ENCODE peak calls at places on chromosomes 7 and 10, in six cellular contexts. I, P, C, G, K and U are unnamed samples.

GRCh38 chr7:134787064-134787463 is 7.6 kb downstream of the CALD1 start:
- DNase-seq in I (no peak), P (no peak), C (no peak), G (no peak), K (no peak), U (no peak)

GRCh38 chr10:32004161-32004591 is 52.0 kb downstream of the KIF5B start:
- DNase-seq in I (peak), P (peak), C (peak), G (no peak), K (no peak), U (peak)

GRCh38 chr7:82699773-82700186 is 256.2 kb upstream of the CACNA2D1 start:
- DNase-seq in I (no peak), P (peak), C (no peak), G (no peak), K (no peak), U (no peak)

GRCh38 chr7:22726849-22727792 is at the start of gene IL6:
- DNase-seq in I (peak), P (peak), C (peak), G (peak), K (peak), U (peak)

GRCh38 chr7:37100735-37101331 is 347.8 kb downstream of the ELMO1 start:
- DNase-seq in I (no peak), P (no peak), C (no peak), G (no peak), K (no peak), U (no peak)

GRCh38 chr10:78255796-78256638 is 222.4 kb downstream of the RPS24 start:
- DNase-seq in I (peak), P (peak), C (peak), G (no peak), K (peak), U (peak)

GRCh38 chr10:126350216-126350992 is 37.9 kb downstream of the ADAM12 start:
- DNase-seq in I (no peak), P (no peak), C (no peak), G (no peak), K (no peak), U (peak)

GRCh38 chr10:71600856-71601255 is 118.7 kb downstream of the C10orf105 start:
- DNase-seq in I (no peak), P (no peak), C (no peak), G (no peak), K (no peak), U (no peak)

GRCh38 chr7:136857573-136857972 is 10.9 kb upstream of the CHRM2 start:
- DNase-seq in I (no peak), P (no peak), C (no peak), G (no peak), K (no peak), U (no peak)

GRCh38 chr10:75253281-75254220 is 17.8 kb upstream of the COMTD1 start:
- DNase-seq in I (no peak), P (no peak), C (no peak), G (no peak), K (no peak), U (no peak)

GRCh38 chr10:124067825-124068400 is 25.5 kb downstream of the CHST15 start:
- DNase-seq in I (no peak), P (no peak), C (no peak), G (no peak), K (no peak), U (no peak)

GRCh38 chr7:156999611-157000046 is 10.8 kb downstream of the MNX1 start:
- DNase-seq in I (no peak), P (peak), C (no peak), G (no peak), K (no peak), U (no peak)

GRCh38 chr10:79084972-79085597 is 16.3 kb downstream of the ZMIZ1 start:
- DNase-seq in I (no peak), P (no peak), C (no peak), G (no peak), K (no peak), U (peak)

GRCh38 chr10:661891-662605 is 27.4 kb downstream of the DIP2C start:
- DNase-seq in I (no peak), P (no peak), C (no peak), G (no peak), K (no peak), U (no peak)

GRCh38 chr7:27172823-27173411 is 1.2 kb downstream of the HOXA10 start:
- DNase-seq in I (peak), P (peak), C (no peak), G (peak), K (peak), U (no peak)

GRCh38 chr7:137772748-137773147 is 74.0 kb downstream of the DGKI start:
- DNase-seq in I (no peak), P (no peak), C (no peak), G (no peak), K (no peak), U (no peak)

GRCh38 chr10:89092439-89092838 is 101.8 kb downstream of the FAS start:
- DNase-seq in I (no peak), P (no peak), C (no peak), G (no peak), K (no peak), U (no peak)

GRCh38 chr7:25926439-25926838 is 225.6 kb upstream of the NFE2L3 start:
- DNase-seq in I (no peak), P (no peak), C (no peak), G (no peak), K (no peak), U (no peak)

DNA sequence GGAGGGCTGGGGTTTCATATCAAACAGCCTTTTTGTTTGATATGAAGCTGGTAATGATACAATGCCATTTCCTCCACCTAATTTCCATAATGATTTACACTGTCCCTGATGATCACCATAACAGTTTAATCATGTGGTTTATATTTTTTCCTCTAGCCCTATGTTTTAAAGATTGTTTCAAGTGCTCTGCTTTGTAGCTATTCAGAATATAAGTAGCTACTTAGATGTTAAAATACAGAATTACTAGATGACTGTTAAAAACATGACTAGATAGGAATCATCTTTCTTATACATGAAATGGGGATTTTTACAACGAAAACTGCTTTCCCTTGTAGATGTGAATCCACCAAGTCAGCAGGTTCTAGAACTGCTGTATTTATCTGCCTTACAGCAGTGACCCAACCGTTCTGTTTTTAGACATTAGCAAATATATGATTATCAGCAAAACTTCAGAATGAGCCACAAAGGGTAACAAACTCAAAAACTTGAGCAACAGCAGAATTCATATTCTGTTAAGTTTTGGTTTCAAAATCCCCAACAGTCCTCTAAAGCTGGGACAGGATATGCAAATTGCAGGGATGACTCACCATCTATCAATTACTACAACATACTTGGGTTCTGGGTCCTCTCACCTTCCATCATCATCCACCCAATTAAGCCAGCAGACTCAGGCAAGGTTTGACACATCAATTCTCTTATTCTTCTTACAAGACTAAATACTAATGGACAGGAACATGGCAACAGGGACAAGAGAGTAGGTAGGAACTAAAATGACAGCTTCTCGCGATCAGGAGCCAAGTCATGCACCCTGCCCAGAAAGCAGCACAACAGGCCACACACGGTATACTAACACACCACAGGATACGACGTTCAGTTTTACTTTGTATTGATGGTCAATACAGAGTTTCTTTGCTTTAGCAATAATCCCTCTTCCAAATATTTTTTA is 83.9 kb downstream of the PIP4K2A start:
- DNase-seq in I (no peak), P (no peak), C (no peak), G (no peak), K (no peak), U (no peak)
- TF ChIP-seq POLR2A in I (no peak), P (no peak), C (no peak), G (no peak), K (no peak), U (no peak)

DNA sequence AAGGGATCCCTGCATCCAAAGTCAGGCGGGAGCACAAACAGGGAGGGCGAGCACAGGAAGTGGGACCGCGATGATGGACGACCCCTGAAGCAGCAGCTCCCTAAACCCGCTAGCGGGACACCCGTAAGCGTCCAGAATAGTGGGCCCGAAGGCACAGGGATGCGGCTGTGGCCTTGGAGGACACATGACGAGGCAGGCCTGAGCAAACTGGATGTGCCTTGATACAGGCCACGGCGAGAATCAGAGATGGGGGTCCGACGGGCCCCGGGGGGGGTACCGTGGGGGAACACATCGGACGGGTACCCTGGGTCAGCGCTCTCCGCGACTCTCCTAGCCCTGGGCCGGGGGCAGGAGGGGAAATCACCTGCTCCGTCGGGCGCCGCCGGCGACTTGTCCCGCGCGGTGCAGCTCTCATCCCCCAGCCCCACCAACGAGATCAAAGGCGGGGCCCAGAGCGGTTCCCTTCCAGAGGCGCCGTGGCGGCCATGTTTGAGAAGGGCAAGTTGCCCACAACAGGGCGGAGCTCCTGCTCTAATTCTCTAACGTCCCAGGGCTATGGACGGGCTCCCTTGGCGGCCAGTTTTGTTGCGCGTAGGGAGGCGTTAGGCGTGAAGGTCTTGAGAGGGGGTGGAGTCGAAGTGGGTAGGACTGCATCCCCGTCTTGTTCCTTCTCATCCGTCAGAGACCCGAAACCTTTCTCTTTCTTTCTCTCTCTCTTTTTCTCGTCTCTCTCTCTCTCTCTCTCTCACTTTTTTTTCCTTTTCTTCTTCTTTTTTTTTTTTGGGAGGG is at the start of gene CUEDC2:
- DNase-seq in I (peak), P (peak), C (peak), G (peak), K (peak), U (peak)
- TF ChIP-seq POLR2A in I (peak), P (no peak), C (peak), G (peak), K (no peak), U (peak)

DNA sequence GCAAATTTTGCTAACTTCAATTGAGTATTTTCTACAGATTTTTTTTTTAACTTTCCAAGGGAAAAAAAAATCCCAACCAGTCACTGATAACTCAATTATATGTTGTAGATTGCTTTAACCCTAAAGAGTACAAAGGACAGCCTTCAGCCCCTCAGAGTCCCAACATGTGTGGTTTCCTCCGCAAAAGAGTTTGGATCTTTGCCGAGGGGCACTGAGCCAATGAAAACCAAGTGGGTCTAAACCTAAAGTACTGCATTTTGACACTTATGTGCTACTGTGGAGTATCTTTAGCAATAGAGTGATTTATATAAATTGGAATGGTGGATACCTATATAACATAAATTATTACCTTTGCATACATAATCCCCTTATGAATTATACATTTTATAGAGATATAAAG is 91.5 kb downstream of the SEMA3D start:
- DNase-seq in I (no peak), P (no peak), C (peak), G (no peak), K (no peak), U (peak)
- TF ChIP-seq POLR2A in I (no peak), P (no peak), C (no peak), G (no peak), K (no peak), U (no peak)

GRCh38 chr7:51700593-51701215 is 384.1 kb upstream of the COBL start:
- DNase-seq in I (no peak), P (no peak), C (no peak), G (no peak), K (no peak), U (no peak)
- TF ChIP-seq POLR2A in I (no peak), P (no peak), C (no peak), G (no peak), K (no peak), U (no peak)

GRCh38 chr10:101031796-101032636 is 982 bp downstream of the SFXN3 start:
- DNase-seq in I (peak), P (peak), C (peak), G (peak), K (peak), U (peak)

GRCh38 chr10:101035314-101035713 is 4.3 kb downstream of the SFXN3 start:
- DNase-seq in I (no peak), P (no peak), C (no peak), G (no peak), K (no peak), U (no peak)

GRCh38 chr10:101030492-101031127 is 319 bp downstream of the PDZD7 start:
- DNase-seq in I (no peak), P (no peak), C (no peak), G (no peak), K (no peak), U (no peak)

GRCh38 chr10:101031128-101031795 is at the start of the genes PDZD7 and SFXN3:
- DNase-seq in I (peak), P (peak), C (peak), G (peak), K (peak), U (peak)

GRCh38 chr10:101032637-101033201 is 1.7 kb downstream of the SFXN3 start:
- DNase-seq in I (no peak), P (peak), C (peak), G (no peak), K (peak), U (peak)
- TF ChIP-seq POLR2A in I (no peak), P (no peak), C (no peak), G (no peak), K (no peak), U (no peak)

GRCh38 chr10:24724381-24725228 is 918 bp upstream of the ARHGAP21 start:
- DNase-seq in I (peak), P (peak), C (peak), G (peak), K (peak), U (peak)
- TF ChIP-seq POLR2A in I (peak), P (peak), C (peak), G (peak), K (peak), U (peak)

DNA sequence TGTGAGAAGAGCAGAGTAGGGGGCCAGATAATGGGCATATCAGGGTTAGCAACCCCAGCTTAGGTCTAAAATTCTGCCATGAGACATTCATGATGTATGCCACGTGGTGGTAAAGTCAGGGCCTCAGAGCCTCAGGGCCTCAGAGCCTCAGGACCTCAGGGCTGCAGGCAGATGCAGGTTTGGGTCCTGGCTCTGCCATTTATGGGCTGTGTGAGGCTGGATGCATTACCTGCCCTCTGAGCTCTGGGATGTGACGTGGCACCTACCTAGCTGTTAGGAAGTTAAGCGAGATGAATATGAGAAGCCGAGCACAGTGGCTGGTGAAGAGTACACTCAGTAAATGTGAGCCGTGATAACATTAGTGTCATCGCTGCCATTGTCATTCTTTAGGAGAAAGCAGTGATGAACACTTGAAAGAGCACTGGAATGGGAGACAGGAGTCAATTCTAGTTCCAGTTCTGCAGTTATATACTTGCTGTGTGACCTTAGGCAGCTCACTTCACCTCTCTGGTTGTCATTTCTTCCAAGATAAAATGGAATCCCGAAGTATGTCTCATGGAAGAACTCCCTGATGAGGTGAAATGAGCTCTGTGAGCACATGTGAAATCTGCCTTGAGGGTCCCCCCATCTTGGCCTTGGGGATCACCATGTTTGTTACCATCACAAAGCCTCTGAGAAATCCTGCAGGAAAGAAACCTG is 127.2 kb downstream of the SH3PXD2A start:
- DNase-seq in I (no peak), P (no peak), C (no peak), G (no peak), K (no peak), U (no peak)
- TF ChIP-seq POLR2A in I (no peak), P (no peak), C (no peak), G (no peak), K (no peak), U (no peak)

GRCh38 chr10:73376679-73377078 is 18.0 kb upstream of the CFAP70 start:
- DNase-seq in I (no peak), P (no peak), C (no peak), G (no peak), K (no peak), U (no peak)

DNA sequence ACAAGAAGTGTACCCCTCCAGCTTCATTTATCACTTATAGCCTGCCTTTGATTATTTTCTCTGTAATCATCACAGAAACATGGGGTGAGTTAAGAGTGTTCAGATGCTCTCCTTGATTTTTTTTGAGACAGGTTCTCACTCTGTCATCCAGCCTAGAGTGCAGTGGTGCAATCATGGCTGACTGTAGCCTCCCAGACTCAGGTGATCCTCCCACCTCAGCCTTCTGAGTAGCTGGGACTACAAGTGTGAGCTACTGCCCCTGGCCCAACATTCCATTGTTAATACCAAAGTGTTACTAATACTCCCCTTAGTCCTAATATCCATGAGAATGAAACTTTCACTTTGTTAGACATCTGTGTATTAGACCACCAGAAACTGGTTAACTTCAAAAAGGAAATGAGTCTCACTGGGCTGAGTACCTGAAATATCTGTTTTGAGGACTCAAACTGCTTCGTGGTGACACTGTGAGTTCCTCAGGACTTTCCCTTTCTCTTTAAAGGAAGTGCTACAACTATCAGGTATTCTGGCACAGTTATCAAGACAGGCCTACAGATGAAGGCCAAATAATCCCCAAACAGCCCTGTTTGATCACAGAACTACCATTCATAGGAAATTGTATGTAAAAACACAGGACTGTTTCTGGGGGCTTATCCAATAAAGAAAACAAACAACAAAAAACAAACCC is 20.5 kb upstream of the CFAP70 start:
- DNase-seq in I (no peak), P (no peak), C (no peak), G (no peak), K (no peak), U (no peak)
- TF ChIP-seq POLR2A in I (no peak), P (no peak), C (no peak), G (no peak), K (no peak), U (no peak)